ENCODE peak calls at places on chromosomes 7 and 10, in eight cellular contexts. J, H, C, T, O, N, K and U are unnamed samples. For H3K4me1, the result is how much of the 10 kb centered on the place peaks cover.

GRCh38 chr7:84337386-84337785 is 142.8 kb upstream of the SEMA3A start:
- DNase-seq in J (no peak), H (peak), C (no peak), T (no peak), O (peak), N (no peak), K (no peak), U (peak)

GRCh38 chr10:80603516-80603915 is 65.8 kb downstream of the SH2D4B start:
- DNase-seq in J (no peak), H (no peak), C (no peak), T (no peak), O (no peak), N (no peak), K (no peak), U (no peak)

GRCh38 chr10:3950676-3951275 is 165.8 kb upstream of the KLF6 start:
- DNase-seq in J (no peak), H (no peak), C (no peak), T (no peak), O (no peak), N (no peak), K (no peak), U (no peak)

GRCh38 chr10:110076559-110077318 is 69.0 kb downstream of the ADD3 start:
- DNase-seq in J (peak), H (peak), C (peak), T (peak), O (no peak), N (no peak), K (no peak), U (peak)

GRCh38 chr7:618539-619355 is 99.1 kb upstream of the PDGFA start:
- DNase-seq in J (no peak), H (no peak), C (peak), T (peak), O (peak), N (no peak), K (no peak), U (no peak)

GRCh38 chr10:44635181-44635580 is 250.3 kb upstream of the CXCL12 start:
- DNase-seq in J (no peak), H (no peak), C (no peak), T (no peak), O (no peak), N (no peak), K (no peak), U (no peak)

GRCh38 chr7:1087952-1088920 is at the start of gene GPER1:
- DNase-seq in J (peak), H (peak), C (peak), T (no peak), O (peak), N (peak), K (peak), U (peak)

GRCh38 chr7:32518534-32519140 is 23.3 kb downstream of the AVL9 start:
- DNase-seq in J (no peak), H (no peak), C (no peak), T (no peak), O (no peak), N (peak), K (no peak), U (peak)

GRCh38 chr10:7406712-7407333 is 4.0 kb downstream of the SFMBT2 start:
- DNase-seq in J (no peak), H (no peak), C (no peak), T (no peak), O (no peak), N (peak), K (peak), U (peak)

GRCh38 chr7:85525661-85526060 is 338.8 kb upstream of the SEMA3D start:
- DNase-seq in J (no peak), H (no peak), C (no peak), T (no peak), O (no peak), N (no peak), K (no peak), U (peak)

GRCh38 chr10:68223535-68224165 is 8.3 kb downstream of the ATOH7 start:
- DNase-seq in J (no peak), H (no peak), C (no peak), T (no peak), O (no peak), N (peak), K (no peak), U (no peak)

GRCh38 chr10:74585231-74586087 is 240.9 kb upstream of the KAT6B start:
- DNase-seq in J (no peak), H (peak), C (no peak), T (peak), O (no peak), N (no peak), K (no peak), U (peak)

GRCh38 chr10:101222683-101223273 is 6.5 kb downstream of the LBX1 start:
- DNase-seq in J (no peak), H (peak), C (peak), T (no peak), O (peak), N (peak), K (no peak), U (no peak)

GRCh38 chr10:79417266-79417665 is 28.2 kb downstream of the ZCCHC24 start:
- DNase-seq in J (no peak), H (no peak), C (no peak), T (no peak), O (peak), N (no peak), K (peak), U (no peak)

GRCh38 chr7:137343483-137343841 is at the start of gene PTN:
- DNase-seq in J (peak), H (peak), C (peak), T (no peak), O (peak), N (peak), K (peak), U (peak)

GRCh38 chr7:5422324-5423271 is 1.0 kb downstream of the TNRC18 start:
- DNase-seq in J (no peak), H (peak), C (no peak), T (no peak), O (peak), N (peak), K (peak), U (peak)

GRCh38 chr7:95433129-95433528 is 1.7 kb downstream of the PON2 start:
- DNase-seq in J (no peak), H (no peak), C (no peak), T (no peak), O (no peak), N (no peak), K (no peak), U (no peak)

GRCh38 chr10:89695307-89695706 is 6.1 kb upstream of the KIF20B start:
- DNase-seq in J (no peak), H (no peak), C (no peak), T (no peak), O (no peak), N (peak), K (no peak), U (no peak)

GRCh38 chr7:108203433-108204002 is 73.4 kb upstream of the LAMB4 start:
- DNase-seq in J (no peak), H (no peak), C (no peak), T (no peak), O (no peak), N (no peak), K (no peak), U (no peak)
- H3K4me1 ChIP-seq in J (under half), H (under half), C (under half), T (under half), O (under half), N (under half), K (under half), U (under half)

GRCh38 chr7:99123571-99124033 is 20.3 kb downstream of the SMURF1 start:
- DNase-seq in J (peak), H (peak), C (no peak), T (no peak), O (peak), N (no peak), K (no peak), U (no peak)
- H3K4me1 ChIP-seq in J (half or more), H (half or more), C (under half), T (under half), O (half or more), N (under half), K (under half), U (under half)

DNA sequence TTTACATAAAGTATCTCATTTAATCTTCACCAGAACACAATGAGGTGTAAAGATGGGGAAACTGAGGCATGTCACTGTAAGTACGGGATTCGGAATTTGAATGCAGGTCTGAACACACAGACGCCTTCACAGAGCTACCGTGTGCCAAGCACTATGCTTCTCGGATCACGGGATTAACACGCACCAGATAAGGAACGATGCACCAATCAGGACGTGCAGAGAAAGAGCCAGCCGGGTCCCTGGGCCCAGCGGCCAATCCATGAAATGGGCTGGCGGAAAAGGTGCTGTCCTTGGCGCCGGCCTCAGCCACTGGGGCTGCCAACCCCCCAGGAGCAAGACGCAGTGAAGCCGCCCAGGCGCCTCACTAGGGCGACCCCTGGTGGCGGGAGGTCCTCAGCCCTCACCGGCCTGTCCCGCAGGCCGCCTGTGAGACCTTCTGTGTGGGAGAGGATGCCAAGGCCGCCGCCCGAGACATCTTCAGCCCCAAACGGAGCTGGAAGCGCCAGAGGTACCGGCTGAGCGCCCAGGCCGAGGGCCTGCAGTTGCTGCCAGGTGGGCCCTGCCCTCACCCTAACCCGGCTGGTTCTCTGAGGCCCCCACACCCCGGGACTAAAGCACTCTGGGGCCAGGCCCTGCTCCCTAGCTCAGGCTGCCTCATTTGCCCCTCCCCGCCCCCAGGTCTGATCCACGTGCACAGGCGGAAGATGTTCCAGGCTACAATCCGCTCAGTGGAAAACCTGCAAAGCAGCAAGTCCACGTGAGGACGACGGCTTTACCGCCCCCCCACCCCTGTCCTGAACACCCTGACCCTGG is 15.6 kb downstream of the ATG9B start:
- DNase-seq in J (no peak), H (peak), C (peak), T (peak), O (peak), N (peak), K (peak), U (peak)
- H3K4me1 ChIP-seq in J (under half), H (under half), C (under half), T (half or more), O (under half), N (under half), K (under half), U (under half)

GRCh38 chr10:83153714-83154113 is 985.6 kb upstream of the GHITM start:
- DNase-seq in J (no peak), H (no peak), C (no peak), T (no peak), O (no peak), N (peak), K (no peak), U (no peak)
- H3K4me1 ChIP-seq in J (under half), H (under half), C (under half), T (under half), O (under half), N (under half), K (under half), U (under half)

DNA sequence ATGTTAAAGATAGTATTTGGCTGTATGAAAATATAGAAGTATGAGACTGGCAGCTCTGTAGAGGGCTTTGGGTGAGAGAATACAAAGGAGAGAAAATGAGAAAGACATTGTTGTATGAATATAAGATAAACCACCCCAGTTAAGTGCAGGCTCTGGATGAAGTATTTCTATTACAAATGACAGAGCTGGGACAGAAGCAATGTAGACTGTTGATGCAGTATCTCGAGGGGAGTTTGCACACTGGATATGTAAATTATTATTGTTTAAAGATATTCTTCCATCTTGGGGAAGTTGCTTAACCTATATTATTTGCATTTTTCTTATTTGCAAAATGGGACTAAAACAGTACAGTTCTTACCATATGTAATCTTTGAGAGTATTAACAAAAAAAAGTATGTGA is 31.5 kb downstream of the ENTPD1 start:
- DNase-seq in J (no peak), H (no peak), C (no peak), T (no peak), O (no peak), N (no peak), K (no peak), U (no peak)
- H3K4me1 ChIP-seq in J (half or more), H (under half), C (under half), T (under half), O (under half), N (under half), K (under half), U (under half)